ENCODE peak calls at places on chromosomes 2 and 18, in six cellular contexts. H is hepatocyte, S is fibroblast of the aortic adventitia, U is B cell, Y is lung, K is psoas muscle. O is an unnamed sample.

GRCh38 chr2:147511491-147511948 is 333.3 kb upstream of the ACVR2A start:
- DNase-seq in H (peak), S (peak), U (no peak), Y (peak), K (peak), O (no peak)

GRCh38 chr18:58235001-58235436 is 191.0 kb downstream of the NEDD4L start:
- DNase-seq in H (peak), S (no peak), U (no peak), Y (no peak), K (no peak), O (no peak)

GRCh38 chr2:43556256-43556655 is 39.6 kb downstream of the THADA start:
- DNase-seq in H (no peak), S (no peak), U (no peak), Y (no peak), K (no peak), O (no peak)

GRCh38 chr18:77448046-77448445 is 198.4 kb downstream of the GALR1 start:
- DNase-seq in H (no peak), S (no peak), U (no peak), Y (no peak), K (no peak), O (no peak)

GRCh38 chr2:216887132-216887531 is 27.3 kb upstream of the TNP1 start:
- DNase-seq in H (no peak), S (no peak), U (no peak), Y (no peak), K (peak), O (no peak)

GRCh38 chr2:9685637-9686036 is 54.8 kb upstream of the YWHAQ start:
- DNase-seq in H (no peak), S (no peak), U (no peak), Y (no peak), K (no peak), O (no peak)

GRCh38 chr2:9326975-9327374 is 96.4 kb downstream of the ITGB1BP1 start:
- DNase-seq in H (no peak), S (no peak), U (no peak), Y (no peak), K (no peak), O (no peak)

GRCh38 chr18:62420513-62421209 is 95.6 kb downstream of the TNFRSF11A start:
- DNase-seq in H (peak), S (peak), U (peak), Y (no peak), K (no peak), O (no peak)

GRCh38 chr18:45771587-45771986 is 47.6 kb downstream of the SLC14A1 start:
- DNase-seq in H (no peak), S (peak), U (no peak), Y (no peak), K (no peak), O (no peak)

GRCh38 chr18:42045346-42045745 is 90.3 kb downstream of the PIK3C3 start:
- DNase-seq in H (peak), S (no peak), U (no peak), Y (no peak), K (no peak), O (no peak)

GRCh38 chr2:86337235-86338099 is at the start of gene REEP1:
- DNase-seq in H (peak), S (no peak), U (peak), Y (no peak), K (peak), O (peak)

GRCh38 chr2:12381543-12382323 is 335.0 kb upstream of the TRIB2 start:
- DNase-seq in H (no peak), S (no peak), U (no peak), Y (no peak), K (no peak), O (no peak)

GRCh38 chr2:44479127-44479887 is 117.6 kb downstream of the CAMKMT start:
- DNase-seq in H (peak), S (peak), U (peak), Y (peak), K (no peak), O (peak)

GRCh38 chr2:124001681-124002080 is 23.4 kb upstream of the CNTNAP5 start:
- DNase-seq in H (no peak), S (no peak), U (no peak), Y (no peak), K (no peak), O (no peak)

GRCh38 chr2:12399244-12399643 is 317.5 kb upstream of the TRIB2 start:
- DNase-seq in H (no peak), S (no peak), U (no peak), Y (no peak), K (no peak), O (no peak)

GRCh38 chr2:29108225-29108624 is 7.0 kb upstream of the CLIP4 start:
- DNase-seq in H (peak), S (peak), U (no peak), Y (no peak), K (no peak), O (peak)

GRCh38 chr2:206158563-206159345 is 490 bp downstream of the NDUFS1 start:
- DNase-seq in H (peak), S (peak), U (no peak), Y (no peak), K (no peak), O (no peak)

GRCh38 chr2:123715467-123715982 is 309.6 kb upstream of the CNTNAP5 start:
- DNase-seq in H (no peak), S (no peak), U (no peak), Y (no peak), K (no peak), O (no peak)

GRCh38 chr2:240233891-240234502 is 93.5 kb upstream of the OTOS start:
- DNase-seq in H (no peak), S (no peak), U (no peak), Y (no peak), K (no peak), O (no peak)

GRCh38 chr18:42839408-42839807 is 276.1 kb downstream of the RIT2 start:
- DNase-seq in H (no peak), S (peak), U (no peak), Y (no peak), K (no peak), O (no peak)

GRCh38 chr2:74740395-74741075 is 86.5 kb downstream of the SEMA4F start:
- DNase-seq in H (peak), S (peak), U (no peak), Y (peak), K (peak), O (no peak)

GRCh38 chr2:21042958-21043743 is 722 bp downstream of the APOB start:
- DNase-seq in H (peak), S (peak), U (peak), Y (peak), K (peak), O (peak)

GRCh38 chr2:110115291-110116032 is at the start of gene MALL:
- DNase-seq in H (peak), S (peak), U (no peak), Y (peak), K (no peak), O (peak)

GRCh38 chr2:154952346-154953010 is 254.0 kb downstream of the KCNJ3 start:
- DNase-seq in H (no peak), S (no peak), U (no peak), Y (no peak), K (no peak), O (no peak)

GRCh38 chr2:138699421-138699820 is 80.8 kb downstream of the NXPH2 start:
- DNase-seq in H (no peak), S (no peak), U (no peak), Y (no peak), K (no peak), O (no peak)

GRCh38 chr2:231227309-231228162 is 29.1 kb downstream of the ARMC9 start:
- DNase-seq in H (peak), S (peak), U (peak), Y (peak), K (peak), O (peak)
- TF ChIP-seq CTCF in H (peak), S (peak), U (peak), Y (peak), K (peak), O (peak)

GRCh38 chr2:203959265-203960034 is 22.9 kb downstream of the ICOS start:
- DNase-seq in H (no peak), S (no peak), U (no peak), Y (no peak), K (no peak), O (no peak)
- TF ChIP-seq CTCF in H (no peak), S (no peak), U (no peak), Y (no peak), K (no peak), O (no peak)

GRCh38 chr2:218035463-218036100 is 32.8 kb upstream of the TNS1 start:
- DNase-seq in H (no peak), S (no peak), U (no peak), Y (peak), K (no peak), O (no peak)

GRCh38 chr2:218040883-218041282 is 28.2 kb upstream of the RUFY4 start:
- DNase-seq in H (no peak), S (no peak), U (no peak), Y (no peak), K (no peak), O (no peak)

GRCh38 chr2:218036371-218036770 is 32.7 kb upstream of the RUFY4 start:
- DNase-seq in H (no peak), S (no peak), U (no peak), Y (no peak), K (no peak), O (no peak)

GRCh38 chr2:218041302-218042165 is 27.5 kb upstream of the RUFY4 start:
- DNase-seq in H (no peak), S (no peak), U (no peak), Y (no peak), K (no peak), O (no peak)

DNA sequence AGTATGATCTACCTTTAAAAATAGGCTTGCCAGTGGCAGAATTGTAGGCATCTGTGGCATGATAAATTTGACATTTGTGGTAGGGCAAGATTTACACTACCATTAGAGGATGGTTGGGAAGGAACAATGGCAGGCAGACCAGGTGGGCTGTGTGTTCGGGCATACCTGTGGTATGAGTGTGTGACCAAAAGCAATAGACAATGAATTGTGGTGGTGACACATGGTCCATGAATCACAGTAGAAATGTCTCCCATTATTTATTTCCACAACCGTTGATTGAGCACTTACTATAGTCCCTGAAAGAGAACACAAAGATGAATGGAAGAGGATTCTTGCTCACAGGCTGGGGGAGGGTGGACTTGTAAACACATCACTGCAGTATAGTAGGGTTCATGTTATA is 29.9 kb upstream of the RUFY4 start:
- DNase-seq in H (no peak), S (no peak), U (no peak), Y (no peak), K (no peak), O (no peak)
- TF ChIP-seq CTCF in H (no peak), S (no peak), U (no peak), Y (no peak), K (no peak), O (no peak)

GRCh38 chr2:191299009-191299408 is 53.8 kb downstream of the MYO1B start:
- DNase-seq in H (no peak), S (peak), U (no peak), Y (no peak), K (no peak), O (no peak)
- TF ChIP-seq CTCF in H (no peak), S (peak), U (no peak), Y (no peak), K (no peak), O (no peak)

DNA sequence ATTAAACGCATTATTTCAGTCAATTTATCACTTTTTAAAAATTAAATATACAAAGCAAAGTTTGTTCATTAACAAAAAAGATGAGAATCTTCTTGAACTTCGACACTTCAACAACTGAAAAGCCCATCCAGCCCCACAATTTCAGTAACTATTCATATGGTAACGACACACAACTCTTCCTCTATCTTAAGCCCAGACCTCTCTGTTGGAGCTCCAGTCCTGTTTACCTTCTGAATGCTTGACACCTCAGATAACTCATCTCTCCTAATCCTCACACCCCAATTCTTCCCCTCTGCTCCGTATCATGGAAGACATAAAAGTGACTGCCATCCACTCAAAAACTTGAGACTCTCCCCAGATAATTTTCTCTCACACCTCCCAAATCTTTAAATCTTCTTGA is 12.6 kb downstream of the USP37 start:
- DNase-seq in H (no peak), S (no peak), U (no peak), Y (no peak), K (no peak), O (no peak)
- TF ChIP-seq CTCF in H (no peak), S (no peak), U (no peak), Y (no peak), K (no peak), O (no peak)

DNA sequence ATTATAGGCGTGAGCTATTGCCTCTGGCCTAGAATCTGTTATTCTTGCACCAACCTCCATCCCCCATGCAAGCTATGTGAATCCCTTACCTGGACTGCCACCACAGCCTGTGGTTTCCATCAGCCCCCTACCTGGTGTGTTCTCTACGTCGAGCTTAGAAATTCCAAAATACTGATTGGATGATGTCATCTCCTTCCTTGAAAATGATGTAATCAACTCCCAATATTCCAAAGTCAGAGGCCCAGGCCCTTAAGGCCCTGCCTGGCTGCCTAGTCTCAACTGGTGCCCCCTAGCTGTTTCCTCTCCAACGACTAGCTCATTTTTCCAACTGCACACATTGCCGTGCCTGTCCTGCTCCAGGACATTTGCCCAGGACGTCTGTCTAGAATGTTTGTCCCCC is 41.3 kb upstream of the GBX2 start:
- DNase-seq in H (no peak), S (no peak), U (no peak), Y (no peak), K (no peak), O (no peak)
- TF ChIP-seq CTCF in H (no peak), S (no peak), U (no peak), Y (no peak), K (no peak), O (no peak)

DNA sequence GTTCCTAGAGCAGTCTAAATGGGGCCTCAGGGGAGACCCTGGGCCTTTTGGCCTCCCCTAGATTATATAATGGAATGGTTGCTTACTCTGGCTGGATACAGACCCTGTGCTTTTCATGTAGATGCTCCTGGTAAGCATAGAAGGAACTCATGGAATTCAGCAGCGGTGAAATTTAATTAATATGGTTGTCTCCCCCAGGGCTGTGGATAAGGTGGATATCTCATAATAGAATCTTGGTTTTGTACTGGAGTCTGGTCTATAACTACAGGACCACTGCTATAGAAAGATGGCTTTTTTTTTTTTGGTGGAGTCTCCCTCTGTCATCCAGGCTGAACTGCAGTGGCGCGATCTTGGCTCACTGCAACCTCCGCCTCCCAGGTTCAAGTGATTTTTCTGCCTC is 84.5 kb downstream of the HRH4 start:
- DNase-seq in H (no peak), S (no peak), U (no peak), Y (no peak), K (no peak), O (no peak)
- TF ChIP-seq CTCF in H (no peak), S (no peak), U (no peak), Y (no peak), K (no peak), O (no peak)

DNA sequence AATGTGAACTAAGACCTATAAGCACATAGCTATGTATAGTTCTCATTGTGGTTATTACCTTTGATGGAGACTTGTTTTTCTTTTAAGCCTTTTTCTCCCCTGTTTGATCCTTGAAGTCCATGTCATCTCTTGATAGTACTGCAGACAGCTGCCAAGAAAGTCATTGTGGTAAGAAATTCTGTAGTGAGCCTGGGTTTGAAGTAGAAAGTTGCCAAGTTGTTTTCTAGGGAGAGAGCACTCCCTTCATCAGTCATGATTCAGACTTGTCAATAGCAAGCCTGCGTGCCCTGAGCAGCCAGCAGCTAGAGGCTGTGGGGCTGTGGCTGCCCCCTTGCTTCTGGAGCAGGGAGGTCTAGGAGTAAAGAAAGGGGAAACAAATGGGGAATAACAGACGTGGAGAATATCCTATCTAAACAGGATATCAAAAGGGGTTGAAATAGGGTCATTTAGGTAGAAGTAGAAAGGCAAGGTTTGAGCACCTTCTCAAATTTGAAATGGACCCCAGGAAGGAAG is 8.4 kb downstream of the SP5 start:
- DNase-seq in H (no peak), S (no peak), U (no peak), Y (no peak), K (no peak), O (no peak)
- TF ChIP-seq CTCF in H (no peak), S (no peak), U (no peak), Y (no peak), K (no peak), O (no peak)

GRCh38 chr2:196334710-196335109 is 163.3 kb upstream of the STK17B start:
- DNase-seq in H (no peak), S (peak), U (no peak), Y (no peak), K (no peak), O (no peak)

GRCh38 chr2:196336715-196337617 is 165.6 kb upstream of the STK17B start:
- DNase-seq in H (peak), S (peak), U (peak), Y (no peak), K (no peak), O (no peak)

GRCh38 chr2:196333397-196333796 is 162.0 kb upstream of the STK17B start:
- DNase-seq in H (no peak), S (no peak), U (no peak), Y (no peak), K (no peak), O (no peak)

GRCh38 chr2:196336206-196336605 is 164.8 kb upstream of the STK17B start:
- DNase-seq in H (no peak), S (no peak), U (no peak), Y (no peak), K (no peak), O (no peak)

GRCh38 chr2:196335238-196335637 is 163.9 kb upstream of the STK17B start:
- DNase-seq in H (no peak), S (peak), U (no peak), Y (no peak), K (no peak), O (no peak)
- TF ChIP-seq CTCF in H (no peak), S (no peak), U (no peak), Y (no peak), K (no peak), O (no peak)

GRCh38 chr2:119169717-119170116 is 11.2 kb upstream of the C1QL2 start:
- DNase-seq in H (no peak), S (no peak), U (no peak), Y (no peak), K (no peak), O (no peak)
- TF ChIP-seq CTCF in H (no peak), S (no peak), U (no peak), Y (no peak), K (no peak), O (no peak)